ENCODE peak calls at places on chromosomes 6 and 20, in ten cellular contexts. J is heart left ventricle; G is effector memory CD4-positive, alpha-beta T cell; P is tibial nerve; T is iPS DF 6.9; F is ovary; S is naive thymus-derived CD4-positive, alpha-beta T cell; O is SK-N-SH; W is endothelial cell of umbilical vein; V is mammary epithelial cell. D is an unnamed sample.

GRCh38 chr20:62795023-62795761 is 1.1 kb upstream of the MRGBP start:
- DNase-seq in F (peak; percentile 78), P (no peak), W (peak; percentile 66), O (peak; percentile 79), V (peak; percentile 53), J (peak; percentile 82), G (peak; percentile 58), S (peak; percentile 64), T (no peak), D (no peak)

GRCh38 chr6:115577270-115577669 is 483.4 kb downstream of the FRK start:
- DNase-seq in F (no peak), T (no peak), P (no peak), S (no peak), G (no peak), O (no peak), W (no peak), J (no peak), V (no peak), D (no peak)

GRCh38 chr6:56046576-56046975 is 171.2 kb upstream of the BMP5 start:
- DNase-seq in G (no peak), J (peak; percentile 70), S (no peak), V (peak; percentile 87), T (no peak), F (no peak), P (peak; percentile 31), W (peak; percentile 94), O (no peak), D (no peak)

GRCh38 chr6:83815631-83816030 is 37.5 kb upstream of the RIPPLY2 start:
- DNase-seq in G (no peak), V (peak; percentile 6), S (no peak), J (no peak), O (peak; percentile 15), W (peak; percentile 97), F (no peak), T (no peak), P (no peak), D (no peak)

GRCh38 chr20:49115565-49115964 is 69.5 kb downstream of the CSE1L start:
- DNase-seq in F (peak; percentile 43), O (no peak), W (no peak), J (no peak), P (no peak), V (no peak), G (no peak), S (no peak), T (no peak), D (no peak)

GRCh38 chr20:5090191-5090590 is 29.6 kb downstream of the PCNA start:
- DNase-seq in T (no peak), S (no peak), O (no peak), P (no peak), W (peak; percentile 44), G (no peak), J (no peak), V (no peak), F (no peak), D (no peak)

GRCh38 chr6:159467473-159468041 is 225.5 kb downstream of the SOD2 start:
- DNase-seq in P (no peak), O (no peak), V (peak; percentile 8), F (no peak), G (no peak), T (no peak), J (no peak), W (no peak), S (no peak), D (no peak)

GRCh38 chr6:149862901-149863595 is 1.1 kb downstream of the LRP11 start:
- DNase-seq in G (peak; percentile 22), O (peak; percentile 86), P (peak; percentile 48), S (peak; percentile 8), W (peak; percentile 74), V (peak; percentile 87), T (no peak), J (peak; percentile 81), F (peak; percentile 65), D (no peak)

GRCh38 chr20:4130404-4131189 is 115.2 kb upstream of the RNF24 start:
- DNase-seq in V (peak; percentile 59), G (no peak), F (no peak), P (no peak), T (no peak), O (no peak), S (no peak), J (no peak), W (peak; percentile 68), D (no peak)

GRCh38 chr6:13175759-13176158 is 152.6 kb downstream of the TBC1D7 start:
- DNase-seq in S (no peak), F (no peak), T (peak; percentile 37), O (no peak), P (no peak), V (no peak), W (no peak), J (no peak), G (no peak), D (no peak)

GRCh38 chr20:62668441-62669027 is 26.2 kb downstream of the SLCO4A1 start:
- DNase-seq in T (peak; percentile 45), O (peak; percentile 96), P (no peak), J (no peak), G (peak; percentile 33), V (peak; percentile 58), W (peak; percentile 76), F (peak; percentile 78), S (no peak), D (no peak)

GRCh38 chr6:15798856-15799255 is 136.0 kb upstream of the DTNBP1 start:
- DNase-seq in P (no peak), O (no peak), J (no peak), F (no peak), G (no peak), W (no peak), T (no peak), V (no peak), S (no peak), D (no peak)

GRCh38 chr20:5008743-5009142 is 7.4 kb upstream of the SLC23A2 start:
- DNase-seq in S (no peak), W (no peak), G (no peak), V (peak; percentile 80), P (no peak), J (no peak), O (no peak), T (no peak), F (no peak), D (no peak)

GRCh38 chr6:72374172-72374571 is 247.7 kb upstream of the KCNQ5 start:
- DNase-seq in J (no peak), O (no peak), W (no peak), F (no peak), S (no peak), T (no peak), G (no peak), V (no peak), P (no peak), D (no peak)

GRCh38 chr6:33813246-33813904 is 9.6 kb upstream of the MLN start:
- DNase-seq in J (no peak), V (no peak), S (no peak), T (no peak), W (no peak), F (no peak), P (no peak), G (no peak), O (no peak), D (no peak)
- H3K4me3 ChIP-seq in J (no peak overlapping the region), V (no peak overlapping the region), S (no peak overlapping the region), T (no peak overlapping the region), W (no peak overlapping the region), F (no peak overlapping the region), P (no peak overlapping the region), G (no peak overlapping the region), O (no peak overlapping the region), D (no peak overlapping the region)

DNA sequence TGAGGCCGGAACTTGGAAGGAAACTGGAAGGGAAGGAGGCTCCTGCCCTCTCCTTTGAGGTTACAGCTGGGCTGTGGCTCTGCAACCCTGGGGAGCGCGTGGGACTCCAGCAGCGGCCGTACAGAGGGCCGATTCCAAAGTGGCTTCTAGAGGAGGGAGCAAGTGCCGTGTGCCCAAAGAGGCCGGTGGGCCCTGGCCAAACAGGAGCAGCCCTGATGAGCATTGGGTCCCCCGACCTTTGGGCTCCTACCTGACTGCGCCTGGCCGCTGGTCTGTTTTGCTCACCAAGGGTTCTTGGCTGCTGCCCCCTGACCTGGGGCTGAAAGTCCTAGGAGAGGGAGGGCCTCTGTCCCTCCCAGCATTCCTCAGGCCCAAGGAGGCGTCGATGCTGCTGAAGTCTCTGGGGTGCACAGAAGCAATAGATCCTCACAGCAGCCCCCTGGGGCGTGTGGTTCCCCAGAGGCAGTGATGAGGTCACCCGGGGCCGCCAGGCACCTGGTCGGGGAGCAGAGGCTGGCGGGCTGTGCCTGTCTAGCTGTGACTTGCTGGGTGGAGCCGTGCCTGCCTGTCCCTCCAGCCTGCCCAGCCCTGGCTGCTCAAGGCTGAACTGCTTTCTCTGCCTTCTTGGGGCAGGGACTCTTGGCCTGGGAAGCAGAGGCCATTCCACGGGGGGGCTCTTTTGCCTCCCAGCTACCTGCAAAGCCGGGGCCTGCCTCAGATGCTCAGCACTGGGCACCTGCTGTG is 9.8 kb downstream of the RBM38 start:
- DNase-seq in V (no peak), O (no peak), P (no peak), W (no peak), G (no peak), J (peak; percentile 37), F (peak; percentile 32), T (no peak), S (no peak), D (no peak)
- H3K4me1 ChIP-seq in V (peaks cover 18% of the 10 kb centered on the region), O (peaks cover 19% of the 10 kb centered on the region), P (no peaks in the 10 kb centered on the region), W (peaks cover 2% of the 10 kb centered on the region), G (peaks cover 70% of the 10 kb centered on the region), J (peaks cover 55% of the 10 kb centered on the region), F (peaks cover 31% of the 10 kb centered on the region), T (no peaks in the 10 kb centered on the region), S (peaks cover 90% of the 10 kb centered on the region), D (peaks cover 34% of the 10 kb centered on the region)

DNA sequence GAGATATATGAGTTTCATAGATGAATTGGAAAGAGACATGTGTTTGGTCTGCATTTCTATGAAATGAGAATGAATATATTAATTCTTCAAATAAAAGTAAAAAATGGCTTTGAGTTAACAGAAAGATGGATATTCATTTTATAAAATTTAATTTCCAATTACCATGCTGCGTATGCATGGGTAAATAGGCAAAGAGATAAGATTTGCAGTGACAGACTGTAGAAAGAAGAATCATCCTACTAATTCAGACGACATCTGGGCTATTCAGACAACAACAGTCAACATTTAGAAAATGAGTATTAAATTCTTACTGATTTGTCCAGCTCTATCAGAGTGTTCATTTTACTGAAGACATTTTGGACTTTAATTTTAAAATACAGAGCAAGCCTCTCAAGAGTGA is 602.2 kb upstream of the NRSN1 start:
- DNase-seq in J (no peak), S (no peak), F (no peak), P (no peak), T (no peak), V (no peak), G (no peak), W (no peak), O (peak; percentile 16), D (no peak)
- H3K4me3 ChIP-seq in J (no peak overlapping the region), S (no peak overlapping the region), F (no peak overlapping the region), P (no peak overlapping the region), T (no peak overlapping the region), V (no peak overlapping the region), G (no peak overlapping the region), W (no peak overlapping the region), O (no peak overlapping the region), D (no peak overlapping the region)

DNA sequence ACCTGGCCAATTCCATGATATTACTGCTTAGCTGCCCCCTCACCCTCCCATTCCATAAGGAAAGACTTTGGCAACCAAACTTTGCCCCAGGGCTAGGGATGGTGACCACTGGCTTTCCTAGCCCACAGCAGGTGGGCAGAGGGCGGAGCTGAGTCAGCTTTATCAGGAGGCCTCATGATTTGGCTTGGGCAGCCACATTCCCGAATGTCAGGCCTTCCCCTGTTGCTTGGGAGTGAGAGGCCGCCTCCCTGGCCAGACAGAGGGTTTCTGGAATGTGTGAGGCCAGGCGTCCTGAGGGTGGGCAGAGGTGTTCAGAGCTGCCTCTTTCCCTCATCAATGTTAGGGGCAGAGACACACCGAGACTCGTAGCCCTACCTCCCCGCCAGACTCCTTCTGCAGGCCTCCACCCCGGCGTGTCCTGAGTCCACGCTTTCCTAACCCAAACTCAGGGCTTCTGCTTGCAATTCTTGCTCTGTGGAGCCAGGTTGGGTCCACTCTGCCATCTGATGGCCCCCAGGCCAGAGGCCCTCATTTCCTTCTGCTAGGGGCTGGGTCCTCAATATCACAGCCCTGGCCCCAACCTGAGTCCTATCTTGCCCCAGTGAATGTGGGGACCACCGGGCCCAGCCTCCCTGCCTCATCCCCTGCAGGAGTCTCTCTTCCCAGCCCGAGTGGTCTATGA is 19.3 kb downstream of the UQCC2 start:
- DNase-seq in T (no peak), F (no peak), O (no peak), V (no peak), P (no peak), W (no peak), G (no peak), J (peak; percentile 57), S (no peak), D (no peak)
- H3K4me1 ChIP-seq in T (no peaks in the 10 kb centered on the region), F (peaks cover 16% of the 10 kb centered on the region), O (peaks cover 31% of the 10 kb centered on the region), V (peaks cover 39% of the 10 kb centered on the region), P (no peaks in the 10 kb centered on the region), W (peaks cover 48% of the 10 kb centered on the region), G (peaks cover 58% of the 10 kb centered on the region), J (peaks cover 63% of the 10 kb centered on the region), S (peaks cover 54% of the 10 kb centered on the region), D (peaks cover 56% of the 10 kb centered on the region)

D was measured in esophagus squamous epithelium.